ENCODE peak calls at places on chromosomes 5 and 9, in nine cellular contexts. S is transverse colon, H is endothelial cell of umbilical vein, L is GM23338, J is breast epithelium, W is HCT116, N is sigmoid colon, M is prostate gland, I is GM12878. K is an unnamed sample. For H3K36me3, the result is how much of the 10 kb centered on the place peaks cover.

GRCh38 chr9:83981126-83981871 is 694 bp downstream of the RMI1 start:
- DNase-seq in H (peak), I (no peak), N (peak), S (peak), J (no peak), L (peak), M (peak), W (no peak), K (no peak)

GRCh38 chr5:113489299-113489698 is 1.0 kb upstream of the MCC start:
- DNase-seq in H (peak), N (no peak), W (peak), L (no peak), S (no peak), M (peak), J (peak), I (no peak), K (no peak)

GRCh38 chr9:89602978-89603628 is 1.7 kb upstream of the GADD45G start:
- DNase-seq in S (peak), J (peak), W (peak), M (peak), N (peak), L (peak), H (peak), I (peak), K (peak)

GRCh38 chr5:147445951-147446350 is 63.9 kb downstream of the DPYSL3 start:
- DNase-seq in N (no peak), M (no peak), S (no peak), W (no peak), I (no peak), L (no peak), J (no peak), H (no peak), K (no peak)

GRCh38 chr5:68538886-68539420 is 323.4 kb downstream of the PIK3R1 start:
- DNase-seq in W (no peak), I (no peak), M (no peak), J (no peak), H (no peak), S (no peak), N (no peak), L (no peak), K (no peak)

GRCh38 chr5:472656-473343 is 29.8 kb downstream of the EXOC3 start:
- DNase-seq in M (peak), J (peak), N (peak), S (peak), W (peak), H (peak), L (peak), I (no peak), K (no peak)

GRCh38 chr9:137672907-137673791 is 54.3 kb downstream of the EHMT1 start:
- DNase-seq in N (peak), W (peak), J (no peak), M (peak), S (no peak), L (peak), I (peak), H (peak), K (no peak)

GRCh38 chr9:13354733-13355132 is 75.2 kb upstream of the MPDZ start:
- DNase-seq in H (no peak), M (no peak), I (no peak), N (no peak), S (no peak), J (no peak), W (no peak), L (no peak), K (no peak)

GRCh38 chr5:151820903-151821302 is 49.1 kb downstream of the G3BP1 start:
- DNase-seq in W (no peak), I (no peak), N (no peak), H (no peak), L (no peak), J (no peak), M (no peak), S (peak), K (no peak)
- H3K36me3 ChIP-seq in W (under half), I (under half), N (under half), H (under half), L (under half), J (under half), M (under half), S (under half), K (under half)

GRCh38 chr5:158754018-158754514 is 345.6 kb downstream of the EBF1 start:
- DNase-seq in W (no peak), M (no peak), N (no peak), H (no peak), S (no peak), L (no peak), J (no peak), I (no peak), K (no peak)

GRCh38 chr5:158752656-158752973 is 347.1 kb downstream of the EBF1 start:
- DNase-seq in I (no peak), W (no peak), J (no peak), M (no peak), S (no peak), H (no peak), L (no peak), N (no peak), K (no peak)

GRCh38 chr5:158753354-158753753 is 346.4 kb downstream of the EBF1 start:
- DNase-seq in W (no peak), H (no peak), L (no peak), N (no peak), S (no peak), I (no peak), J (no peak), M (no peak), K (no peak)

GRCh38 chr5:158755221-158755620 is 344.5 kb downstream of the EBF1 start:
- DNase-seq in H (no peak), L (no peak), I (no peak), N (no peak), S (no peak), J (no peak), M (no peak), W (no peak), K (no peak)

GRCh38 chr5:158751961-158752655 is 347.6 kb downstream of the EBF1 start:
- DNase-seq in M (no peak), S (no peak), N (no peak), L (no peak), I (peak), J (no peak), W (no peak), H (no peak), K (no peak)
- H3K4me3 ChIP-seq in M (no peak), S (no peak), N (no peak), L (no peak), I (peak), J (no peak), W (no peak), H (no peak), K (no peak)

GRCh38 chr9:130285271-130285670 is 19.7 kb downstream of the HMCN2 start:
- DNase-seq in H (no peak), W (no peak), M (no peak), J (no peak), I (no peak), N (no peak), S (no peak), L (no peak), K (no peak)

GRCh38 chr9:130287736-130288135 is 22.2 kb downstream of the HMCN2 start:
- DNase-seq in S (no peak), N (no peak), I (no peak), J (no peak), M (peak), H (no peak), L (no peak), W (no peak), K (no peak)

GRCh38 chr9:130288393-130288792 is 22.8 kb downstream of the HMCN2 start:
- DNase-seq in W (no peak), J (no peak), L (no peak), S (no peak), I (no peak), H (no peak), N (peak), M (no peak), K (no peak)

GRCh38 chr9:130286072-130286770 is 20.7 kb downstream of the HMCN2 start:
- DNase-seq in M (no peak), S (no peak), N (no peak), J (no peak), W (no peak), H (no peak), I (no peak), L (no peak), K (no peak)

DNA sequence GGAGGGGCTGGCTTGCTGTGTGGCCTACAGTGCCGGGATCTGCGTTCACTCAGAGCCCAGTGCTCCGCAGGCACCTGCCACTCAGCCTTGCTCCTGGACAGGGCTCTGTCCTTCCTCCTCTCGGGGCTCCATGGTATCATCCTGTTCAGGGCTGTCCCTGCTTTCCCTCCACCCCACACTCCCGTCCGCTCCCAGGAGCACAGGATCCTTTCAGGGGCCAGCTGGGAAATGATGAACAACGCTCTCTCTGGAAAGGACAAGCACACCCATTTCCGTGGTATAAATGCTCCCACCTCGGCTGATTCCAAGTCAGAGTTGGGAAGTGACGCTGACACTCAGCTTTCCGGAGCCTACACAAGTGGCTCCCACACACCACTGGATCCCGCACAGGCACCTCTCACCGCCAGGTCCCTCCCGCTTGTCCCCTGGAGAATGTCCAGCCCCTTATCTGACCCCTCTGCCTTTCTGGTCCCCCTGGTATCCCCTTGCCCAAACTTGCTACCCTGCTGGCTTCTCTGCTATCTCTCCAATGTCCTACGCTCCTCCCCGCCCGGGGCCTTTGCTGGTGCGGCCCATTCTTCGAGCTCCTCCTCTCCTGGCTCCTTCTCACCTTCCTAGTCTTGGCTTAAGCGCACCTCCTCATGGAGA is 21.3 kb downstream of the HMCN2 start:
- DNase-seq in M (no peak), W (no peak), S (no peak), L (no peak), I (no peak), N (no peak), H (no peak), J (no peak), K (no peak)
- TF ChIP-seq POLR2AphosphoS5 in M (no peak), W (no peak), S (peak), L (no peak), I (no peak), N (peak), H (no peak), J (no peak), K (peak)

GRCh38 chr9:120532891-120533290 is 47.1 kb downstream of the CDK5RAP2 start:
- DNase-seq in W (no peak), I (no peak), H (no peak), L (no peak), N (no peak), M (no peak), J (no peak), S (no peak), K (no peak)

GRCh38 chr9:120528834-120529233 is 51.1 kb downstream of the CDK5RAP2 start:
- DNase-seq in H (no peak), I (no peak), M (no peak), W (no peak), S (no peak), N (no peak), L (peak), J (no peak), K (no peak)

GRCh38 chr9:120534266-120534665 is 45.7 kb downstream of the CDK5RAP2 start:
- DNase-seq in J (no peak), H (no peak), L (no peak), I (no peak), M (no peak), N (no peak), S (no peak), W (no peak), K (no peak)

GRCh38 chr9:120532475-120532874 is 47.5 kb downstream of the CDK5RAP2 start:
- DNase-seq in N (no peak), L (no peak), W (peak), H (no peak), S (peak), J (peak), M (peak), I (no peak), K (no peak)

DNA sequence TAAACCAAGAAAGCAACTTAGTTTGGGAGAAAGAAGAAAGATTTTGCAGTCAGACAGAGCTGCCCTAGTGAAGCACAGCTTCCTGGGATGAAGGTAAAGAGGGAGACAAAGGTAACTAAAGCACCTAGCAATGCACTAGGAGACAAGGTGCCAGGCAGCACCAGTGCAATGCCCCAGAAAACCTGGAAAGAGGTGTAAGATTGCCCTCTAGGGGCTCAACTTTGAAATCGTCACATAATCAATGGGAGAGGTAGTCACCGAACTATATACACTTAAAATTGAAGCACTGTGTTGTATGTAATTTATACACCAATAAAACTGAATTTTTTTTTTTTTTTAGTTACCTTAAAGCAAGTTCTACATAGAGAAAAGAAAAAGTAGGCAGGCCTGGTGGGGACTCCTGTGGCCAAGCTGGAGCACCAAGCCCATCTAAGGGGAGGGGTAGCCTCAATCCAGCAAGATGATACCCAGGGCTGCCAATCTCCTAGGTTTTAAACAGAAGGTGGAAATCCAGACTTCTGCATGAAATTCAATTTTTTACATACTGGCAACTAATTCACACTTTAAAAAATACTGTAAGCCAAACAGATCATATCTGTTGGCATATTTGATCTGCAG is 48.2 kb downstream of the CDK5RAP2 start:
- DNase-seq in N (no peak), M (no peak), W (peak), S (peak), L (peak), J (no peak), H (peak), I (no peak), K (no peak)
- H3K36me3 ChIP-seq in N (half or more), M (under half), W (under half), S (under half), L (half or more), J (under half), H (under half), I (under half), K (under half)

DNA sequence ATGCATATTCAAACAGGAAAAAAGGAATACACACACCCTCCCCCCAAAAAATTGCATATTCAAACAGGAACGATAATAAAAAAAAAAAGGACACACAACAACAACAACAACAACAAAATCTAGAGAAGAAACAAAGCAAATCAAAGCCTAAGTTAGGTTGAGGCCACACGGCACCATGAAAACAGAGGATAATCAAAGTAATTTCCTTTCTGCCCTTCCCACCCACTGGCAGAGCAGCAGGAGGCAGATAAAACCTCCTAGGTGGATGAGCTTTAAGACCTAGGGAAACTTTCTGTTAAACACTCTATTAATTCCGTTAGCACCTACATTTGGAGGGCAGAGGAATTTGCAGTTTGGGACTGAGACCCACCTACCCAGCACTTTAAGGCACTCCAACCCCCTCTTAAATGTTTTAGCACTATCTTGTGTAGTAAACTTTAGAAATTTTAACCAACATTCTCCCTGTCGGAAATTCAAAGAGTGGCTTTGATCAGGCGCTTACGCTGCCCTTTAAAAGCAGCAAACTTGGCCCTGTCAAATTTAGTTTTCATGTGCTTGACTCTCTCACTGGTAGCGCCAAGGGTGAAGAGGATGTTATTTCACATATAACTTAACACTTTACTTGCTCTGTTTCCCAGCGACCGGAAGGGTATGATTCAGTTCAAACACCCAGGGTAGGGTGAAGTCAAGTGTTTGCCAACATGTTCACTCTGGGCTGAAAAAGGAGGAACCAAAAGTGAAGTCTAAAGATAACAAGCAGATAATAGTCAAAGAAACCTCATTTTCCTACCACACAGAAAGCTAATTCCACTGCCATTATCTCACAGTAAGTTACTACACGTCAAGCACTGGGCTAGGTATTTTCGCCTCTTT is 9.2 kb downstream of the ENC1 start:
- DNase-seq in H (peak), L (peak), S (no peak), I (peak), W (no peak), M (no peak), N (no peak), J (no peak), K (no peak)
- H3K4me3 ChIP-seq in H (peak), L (peak), S (no peak), I (peak), W (no peak), M (no peak), N (no peak), J (no peak), K (no peak)

DNA sequence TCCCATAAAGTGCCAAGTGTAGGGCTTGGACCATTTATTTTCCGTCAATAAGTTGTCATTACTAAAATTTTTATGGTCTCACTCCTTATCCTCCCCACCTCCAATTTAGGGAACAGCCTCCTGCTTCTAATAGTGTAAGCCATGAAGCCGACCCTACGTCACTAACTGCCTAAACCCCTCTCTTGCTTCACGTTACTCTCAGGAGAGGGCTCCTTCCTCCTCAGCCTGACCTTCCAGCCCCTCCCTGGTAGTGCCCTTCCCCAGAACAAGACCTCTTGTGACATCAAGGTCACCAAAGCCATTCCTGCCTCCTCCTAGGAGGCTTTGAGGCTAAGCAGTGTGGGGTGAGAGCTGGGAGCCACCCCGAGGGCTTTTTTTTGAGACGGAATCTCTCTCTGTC is 2.2 kb upstream of the CDK9 start:
- DNase-seq in L (no peak), I (no peak), W (no peak), N (no peak), H (no peak), J (no peak), S (no peak), M (no peak), K (no peak)
- TF ChIP-seq POLR2AphosphoS5 in L (no peak), I (no peak), W (no peak), N (no peak), H (no peak), J (no peak), S (no peak), M (no peak), K (no peak)

DNA sequence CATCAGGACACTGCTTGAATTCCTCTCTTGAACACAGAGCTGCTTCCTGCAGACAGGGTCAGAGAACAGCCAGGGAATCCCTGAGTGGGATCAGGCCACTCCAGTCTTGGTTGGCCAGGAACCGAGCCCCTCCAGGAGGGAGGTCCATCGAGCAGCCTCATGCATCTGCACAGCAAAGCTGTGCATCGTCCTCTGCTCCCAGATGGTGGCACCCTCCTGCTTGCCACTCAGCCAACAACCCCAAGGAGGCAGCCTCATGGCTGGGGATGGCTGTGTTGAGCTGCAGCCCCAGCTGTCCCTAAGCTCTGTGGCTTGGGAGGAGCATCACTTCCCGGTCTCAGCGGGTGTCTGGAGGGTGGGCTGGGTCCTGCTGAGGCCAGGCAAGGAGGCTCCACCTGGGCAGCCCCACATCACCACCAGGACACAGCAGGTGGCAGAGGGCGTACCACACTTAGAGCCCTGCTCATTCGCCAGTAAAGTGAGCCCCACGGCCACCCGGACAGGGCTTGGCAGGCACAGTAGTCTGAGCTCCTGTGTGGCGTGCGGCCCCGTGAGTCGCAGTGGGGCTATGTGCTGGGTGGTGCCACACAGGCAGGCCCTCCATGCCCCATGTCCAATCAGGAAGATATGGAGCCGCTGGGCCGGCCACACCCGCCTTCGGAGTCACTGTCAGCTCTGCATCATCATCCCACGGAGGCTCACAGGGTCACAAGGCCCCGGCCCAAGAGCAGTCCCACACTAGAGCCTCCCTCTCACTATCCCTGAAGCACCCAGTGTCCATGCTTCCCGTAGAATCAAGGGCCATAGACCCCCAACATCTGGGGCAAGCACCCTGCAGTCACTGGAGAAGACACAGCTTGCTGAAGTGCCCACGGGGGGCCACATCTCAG is 11.9 kb downstream of the LPCAT1 start:
- DNase-seq in W (peak), S (peak), M (no peak), L (no peak), H (no peak), J (no peak), N (peak), I (no peak), K (no peak)
- H3K36me3 ChIP-seq in W (under half), S (under half), M (under half), L (under half), H (under half), J (under half), N (under half), I (under half), K (under half)

DNA sequence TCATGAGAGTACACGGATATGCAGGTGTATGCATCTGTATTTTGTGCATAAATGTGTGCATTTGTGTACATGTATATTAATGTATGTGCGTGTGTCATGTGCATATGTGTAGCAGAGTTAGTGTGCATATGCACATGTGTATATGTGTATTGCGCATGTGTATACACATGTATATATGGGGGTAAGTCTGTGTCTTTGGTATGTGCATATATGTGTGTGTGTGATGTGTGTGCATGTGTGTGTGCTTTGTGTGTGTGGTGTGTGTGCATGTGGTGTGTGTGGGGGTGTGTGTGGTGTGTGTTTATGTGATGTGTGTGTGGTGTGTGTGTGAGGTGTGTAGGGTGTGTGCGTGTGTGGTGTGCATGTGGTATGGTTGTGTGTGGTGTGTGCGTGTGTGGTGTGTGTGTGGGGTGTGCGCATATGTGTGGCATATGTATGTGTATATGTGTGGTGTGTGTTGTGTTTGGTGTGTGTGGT is 13.1 kb upstream of the CTSL start:
- DNase-seq in W (no peak), H (no peak), N (no peak), L (no peak), I (no peak), M (no peak), S (no peak), J (no peak), K (no peak)
- H3K4me3 ChIP-seq in W (no peak), H (no peak), N (no peak), L (no peak), I (no peak), M (no peak), S (no peak), J (no peak), K (no peak)